ENCODE peak calls at places on chromosomes 16 and 17, in four cellular contexts. G is stimulated activated CD8-positive, alpha-beta memory T cell treated with anti-CD3 and anti-CD28 coated beads, Interleukin-2, amount 100 ng/mL, for 1 hour; M is Calu3; N is hepatic stellate cell. W is an unnamed sample.

GRCh38 chr16:67660564-67661028 is at the start of gene PARD6A:
- DNase-seq in G (peak), M (peak), N (peak), W (peak)

GRCh38 chr16:12614662-12615278 is 188.9 kb downstream of the CPPED1 start:
- DNase-seq in M (no peak), G (no peak), N (no peak), W (no peak)

GRCh38 chr17:77779711-77780539 is 178.6 kb upstream of the TNRC6C start:
- DNase-seq in G (no peak), N (peak), M (no peak), W (no peak)

GRCh38 chr17:68910789-68911431 is 44.3 kb downstream of the ABCA8 start:
- DNase-seq in M (no peak), N (no peak), G (no peak), W (no peak)

GRCh38 chr17:81180836-81181810 is 15.1 kb upstream of the AATK start:
- DNase-seq in N (no peak), M (no peak), G (no peak), W (no peak)

GRCh38 chr17:64200080-64201042 is 62.7 kb downstream of the TEX2 start:
- DNase-seq in M (no peak), G (no peak), N (no peak), W (no peak)

GRCh38 chr17:11719203-11719602 is 120.9 kb downstream of the DNAH9 start:
- DNase-seq in M (no peak), N (no peak), G (no peak), W (no peak)

GRCh38 chr16:84842516-84843148 is 22.8 kb downstream of the CRISPLD2 start:
- DNase-seq in M (peak), N (no peak), G (no peak), W (no peak)

GRCh38 chr17:57480438-57481196 is 224.3 kb downstream of the MSI2 start:
- DNase-seq in G (no peak), N (no peak), M (no peak), W (peak)

GRCh38 chr16:58261263-58261662 is 33.6 kb downstream of the PRSS54 start:
- DNase-seq in M (no peak), G (no peak), N (no peak), W (no peak)

GRCh38 chr16:55664786-55665407 is 9.1 kb downstream of the SLC6A2 start:
- DNase-seq in N (no peak), G (no peak), M (no peak), W (no peak)

GRCh38 chr17:21289175-21289901 is 4.8 kb downstream of the MAP2K3 start:
- DNase-seq in G (no peak), M (no peak), N (no peak), W (no peak)

GRCh38 chr17:41678411-41678906 is 10.2 kb upstream of the EIF1 start:
- DNase-seq in N (no peak), M (peak), G (no peak), W (no peak)